ENCODE peak calls at places on chromosomes 5 and 9, in five cellular contexts. M, H, I, U and T are unnamed samples.

GRCh38 chr5:178069909-178070308 is 43.4 kb upstream of the N4BP3 start:
- DNase-seq in M (no peak), H (no peak), I (peak), U (peak), T (peak)

GRCh38 chr9:15746905-15747304 is 194.1 kb downstream of the CCDC171 start:
- DNase-seq in M (no peak), H (no peak), I (no peak), U (no peak), T (no peak)

GRCh38 chr5:71778678-71779276 is 59.7 kb downstream of the CARTPT start:
- DNase-seq in M (peak), H (no peak), I (peak), U (peak), T (no peak)

GRCh38 chr5:136042665-136043121 is 13.9 kb downstream of the TGFBI start:
- DNase-seq in M (no peak), H (no peak), I (no peak), U (no peak), T (peak)

GRCh38 chr5:52449506-52449905 is 338.2 kb upstream of the ITGA1 start:
- DNase-seq in M (no peak), H (no peak), I (no peak), U (no peak), T (no peak)

GRCh38 chr5:74085782-74086181 is 459.8 kb downstream of the ARHGEF28 start:
- DNase-seq in M (no peak), H (no peak), I (no peak), U (no peak), T (no peak)

GRCh38 chr5:116442095-116442534 is 132.5 kb downstream of the SEMA6A start:
- DNase-seq in M (no peak), H (no peak), I (peak), U (peak), T (no peak)

GRCh38 chr9:34386656-34387055 is 10.0 kb upstream of the MYORG start:
- DNase-seq in M (no peak), H (no peak), I (no peak), U (no peak), T (no peak)

GRCh38 chr5:66932446-66932845 is 264.2 kb downstream of the CD180 start:
- DNase-seq in M (no peak), H (no peak), I (no peak), U (no peak), T (no peak)

GRCh38 chr5:31008231-31008630 is 185.3 kb upstream of the CDH6 start:
- DNase-seq in M (no peak), H (no peak), I (no peak), U (no peak), T (no peak)

GRCh38 chr5:99835791-99836190 is 699.4 kb upstream of the FAM174A start:
- DNase-seq in M (no peak), H (no peak), I (no peak), U (no peak), T (no peak)

GRCh38 chr9:98944130-98945074 is 695 bp downstream of the COL15A1 start:
- DNase-seq in M (peak), H (no peak), I (no peak), U (peak), T (no peak)

GRCh38 chr9:122193651-122194050 is 33.9 kb downstream of the MORN5 start:
- DNase-seq in M (no peak), H (no peak), I (no peak), U (no peak), T (no peak)

GRCh38 chr5:56829137-56829536 is 13.8 kb downstream of the MAP3K1 start:
- DNase-seq in M (no peak), H (peak), I (peak), U (no peak), T (no peak)

GRCh38 chr9:6777218-6777902 is 19.6 kb downstream of the KDM4C start:
- DNase-seq in M (no peak), H (no peak), I (no peak), U (no peak), T (no peak)

GRCh38 chr5:19424506-19424905 is 563.5 kb downstream of the CDH18 start:
- DNase-seq in M (no peak), H (no peak), I (no peak), U (no peak), T (no peak)

GRCh38 chr5:16568875-16569580 is 47.8 kb downstream of the RETREG1 start:
- DNase-seq in M (no peak), H (no peak), I (no peak), U (no peak), T (peak)

GRCh38 chr9:88183798-88184495 is 45.7 kb upstream of the SPATA31C2 start:
- DNase-seq in M (no peak), H (no peak), I (no peak), U (no peak), T (no peak)

GRCh38 chr9:107337676-107338590 is 54.9 kb downstream of the RAD23B start:
- DNase-seq in M (no peak), H (no peak), I (no peak), U (no peak), T (no peak)

GRCh38 chr9:1536522-1537170 is 478.5 kb upstream of the SMARCA2 start:
- DNase-seq in M (no peak), H (no peak), I (no peak), U (no peak), T (no peak)

GRCh38 chr9:72352911-72353388 is 12.1 kb downstream of the ZFAND5 start:
- DNase-seq in M (no peak), H (no peak), I (peak), U (no peak), T (no peak)

GRCh38 chr5:86143837-86144236 is 473.9 kb upstream of the COX7C start:
- DNase-seq in M (no peak), H (no peak), I (no peak), U (no peak), T (no peak)

GRCh38 chr5:174693697-174694400 is 30.5 kb upstream of the MSX2 start:
- DNase-seq in M (no peak), H (no peak), I (no peak), U (peak), T (peak)

GRCh38 chr9:17462869-17463464 is 115.9 kb upstream of the SH3GL2 start:
- DNase-seq in M (peak), H (no peak), I (peak), U (peak), T (peak)

GRCh38 chr9:112331676-112331955 is 1.8 kb downstream of the PTBP3 start:
- DNase-seq in M (no peak), H (no peak), I (no peak), U (no peak), T (no peak)

GRCh38 chr9:78032599-78033457 is 1.2 kb upstream of the GNAQ start:
- DNase-seq in M (no peak), H (no peak), I (no peak), U (no peak), T (peak)

GRCh38 chr9:79360387-79361347 is 211.1 kb upstream of the TLE4 start:
- DNase-seq in M (no peak), H (no peak), I (peak), U (no peak), T (no peak)

GRCh38 chr9:23258569-23258968 is 567.5 kb downstream of the ELAVL2 start:
- DNase-seq in M (no peak), H (no peak), I (no peak), U (no peak), T (no peak)

GRCh38 chr5:56668996-56669395 is 146.4 kb upstream of the MAP3K1 start:
- DNase-seq in M (no peak), H (no peak), I (no peak), U (peak), T (peak)

GRCh38 chr5:82031220-82032119 is 59.6 kb downstream of the ATG10 start:
- DNase-seq in M (peak), H (no peak), I (no peak), U (no peak), T (no peak)

GRCh38 chr5:102627311-102627710 is 127.8 kb upstream of the PAM start:
- DNase-seq in M (no peak), H (no peak), I (peak), U (no peak), T (no peak)

GRCh38 chr5:163379298-163380155 is 57.9 kb upstream of the CCNG1 start:
- DNase-seq in M (no peak), H (no peak), I (peak), U (peak), T (peak)

GRCh38 chr5:64635056-64635686 is 55.1 kb upstream of the SHISAL2B start:
- DNase-seq in M (peak), H (no peak), I (peak), U (no peak), T (peak)

GRCh38 chr5:154801083-154801482 is 45.9 kb downstream of the LARP1 start:
- DNase-seq in M (no peak), H (no peak), I (peak), U (no peak), T (no peak)

DNA sequence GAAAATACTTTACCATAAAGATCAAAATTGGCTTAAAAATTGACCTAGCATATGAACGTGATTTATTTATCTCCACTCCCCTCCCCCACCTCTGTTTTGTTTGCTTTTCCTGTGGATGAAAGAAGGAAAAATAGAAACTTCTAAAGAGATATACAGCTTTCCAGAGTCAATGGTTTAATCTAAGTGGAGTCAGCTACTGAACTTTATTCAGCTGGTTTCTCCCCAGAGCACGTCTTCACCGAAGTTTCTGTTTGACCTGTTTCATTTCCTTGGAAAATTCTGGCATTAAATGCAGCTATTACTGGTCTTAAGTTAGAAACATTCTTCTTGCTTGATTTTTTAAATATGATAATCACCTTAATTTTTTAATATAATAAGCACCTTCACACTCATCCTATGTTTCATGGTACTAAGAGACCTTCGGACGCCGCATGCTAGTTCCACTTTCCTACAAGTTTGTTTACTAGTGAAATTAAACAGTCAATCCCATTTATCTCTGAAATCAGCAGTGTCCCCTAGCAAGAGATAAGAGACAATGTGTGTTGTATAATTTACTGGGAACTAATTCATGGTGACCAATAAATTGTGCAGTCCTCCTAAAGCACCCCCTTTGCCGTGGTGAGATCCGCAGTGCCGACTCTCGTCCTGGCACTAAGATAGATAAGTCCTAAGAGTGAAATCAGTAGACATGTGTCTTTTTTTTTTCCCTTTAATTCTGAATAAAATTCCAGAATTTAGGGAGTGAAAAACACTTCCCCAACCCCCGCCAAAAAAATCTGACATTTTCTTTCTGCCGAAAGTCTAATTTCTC is 89.9 kb downstream of the ARL15 start:
- DNase-seq in M (no peak), H (no peak), I (no peak), U (no peak), T (no peak)
- H3K27ac ChIP-seq in M (no peak), H (no peak), I (no peak), U (peak), T (no peak)

DNA sequence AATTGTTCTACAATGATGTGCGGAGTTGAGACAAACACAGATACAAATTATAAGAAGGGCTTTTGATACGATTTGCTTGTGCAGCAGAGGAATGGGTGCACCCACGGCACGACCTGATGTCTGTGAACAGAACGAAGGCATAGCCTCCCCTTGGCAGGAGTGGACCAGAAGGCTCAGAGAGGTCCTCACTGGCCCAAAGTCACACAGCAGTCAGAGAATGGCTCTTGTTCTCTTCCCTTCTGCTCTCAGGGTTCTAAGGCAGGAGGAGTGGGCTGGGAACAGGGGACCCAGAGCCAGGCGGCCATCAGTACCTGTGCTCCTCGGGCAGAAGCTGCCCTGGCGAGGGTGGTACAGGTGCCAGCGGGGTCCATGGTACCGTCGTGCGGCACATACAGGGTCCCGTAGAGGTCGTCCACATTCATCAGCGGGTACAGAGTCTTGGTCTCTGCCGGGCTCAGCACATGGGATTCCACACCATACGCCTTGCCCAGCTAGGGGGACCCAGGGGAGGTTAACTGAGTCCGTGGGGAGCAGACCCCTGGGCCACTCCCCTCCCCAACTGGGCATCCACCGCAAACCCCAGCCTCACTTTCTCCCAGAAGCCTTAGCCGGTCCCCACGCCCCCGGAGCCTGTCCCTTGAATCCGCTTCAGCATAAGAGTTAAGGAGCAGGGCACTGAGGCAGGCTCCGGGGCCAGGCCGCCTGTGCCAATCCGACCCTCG is 7.0 kb downstream of the SARDH start:
- DNase-seq in M (no peak), H (no peak), I (no peak), U (no peak), T (no peak)
- H3K27ac ChIP-seq in M (no peak), H (no peak), I (no peak), U (peak), T (no peak)

DNA sequence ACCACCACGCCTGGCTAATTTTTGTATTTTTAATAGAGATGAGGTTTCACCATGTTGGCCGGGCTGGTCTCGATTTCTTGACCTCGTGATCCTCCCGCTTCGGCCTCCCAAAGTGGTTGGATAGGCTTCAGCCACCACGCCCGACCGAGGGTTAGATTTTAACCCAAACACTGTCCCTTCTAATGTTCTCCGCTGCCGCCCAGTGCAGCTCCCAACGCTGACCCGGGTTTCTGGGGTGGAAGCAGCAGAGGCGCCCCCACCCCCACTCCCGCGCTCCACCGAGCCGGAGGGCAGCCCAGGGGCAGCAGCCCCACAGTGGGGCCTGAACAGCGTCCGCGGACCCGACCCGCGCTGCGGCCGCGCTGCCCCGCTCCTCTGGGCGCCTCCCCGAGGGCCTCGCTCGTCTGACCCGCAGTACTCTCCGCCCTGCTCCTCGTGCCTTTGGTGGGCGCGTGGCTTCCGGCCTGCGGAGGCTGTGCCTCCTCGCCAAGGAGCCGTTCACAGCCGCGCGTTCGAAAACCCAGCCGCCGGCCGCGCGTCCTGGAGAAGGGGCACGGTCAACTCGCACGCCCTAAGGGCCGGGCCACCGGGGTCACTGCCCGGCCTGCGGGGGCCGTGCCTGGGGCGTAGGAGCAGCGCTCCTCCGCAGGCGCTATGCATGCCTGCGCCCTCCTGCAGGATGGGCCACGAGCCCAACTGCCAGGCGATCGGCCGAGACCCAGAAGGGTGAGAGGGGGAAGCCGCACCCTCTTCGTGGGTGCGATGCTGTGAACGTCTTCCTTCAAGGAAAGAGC is 83.0 kb downstream of the HSD17B3 start:
- DNase-seq in M (no peak), H (no peak), I (no peak), U (no peak), T (peak)
- H3K27ac ChIP-seq in M (no peak), H (no peak), I (no peak), U (no peak), T (no peak)

GRCh38 chr9:124814178-124814535 is 37.2 kb downstream of the OLFML2A start:
- DNase-seq in M (no peak), H (no peak), I (no peak), U (no peak), T (no peak)

GRCh38 chr9:124813041-124813440 is 36.1 kb downstream of the OLFML2A start:
- DNase-seq in M (no peak), H (no peak), I (no peak), U (no peak), T (no peak)

GRCh38 chr9:124815601-124816000 is 37.7 kb upstream of the WDR38 start:
- DNase-seq in M (no peak), H (no peak), I (no peak), U (no peak), T (no peak)

GRCh38 chr9:124812401-124813016 is 35.6 kb downstream of the OLFML2A start:
- DNase-seq in M (peak), H (no peak), I (peak), U (no peak), T (no peak)

GRCh38 chr9:124813496-124814177 is 36.7 kb downstream of the OLFML2A start:
- DNase-seq in M (no peak), H (no peak), I (no peak), U (no peak), T (no peak)
- H3K27ac ChIP-seq in M (peak), H (no peak), I (peak), U (no peak), T (no peak)

DNA sequence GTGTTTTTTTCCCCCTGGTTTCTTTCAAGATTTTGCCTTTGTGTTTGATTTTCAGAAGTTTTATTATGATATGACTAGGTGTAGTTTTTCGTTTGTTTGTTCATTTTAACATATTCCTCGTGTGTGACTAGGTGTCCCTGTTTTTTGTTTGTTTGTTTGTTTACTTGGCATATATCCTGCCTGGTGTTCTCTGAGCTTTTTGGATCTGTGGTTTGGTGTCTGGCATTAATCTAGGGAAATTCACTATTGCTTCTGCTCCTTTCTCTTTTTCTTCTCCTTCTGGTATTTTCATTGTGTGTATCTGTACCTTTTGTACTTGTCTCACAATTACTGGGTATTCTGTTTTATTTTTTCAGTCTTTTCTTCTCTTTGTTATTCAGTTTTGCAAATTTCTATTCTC is 16.2 kb upstream of the ADAM19 start:
- DNase-seq in M (no peak), H (no peak), I (no peak), U (no peak), T (no peak)
- H3K27ac ChIP-seq in M (no peak), H (no peak), I (no peak), U (no peak), T (no peak)

DNA sequence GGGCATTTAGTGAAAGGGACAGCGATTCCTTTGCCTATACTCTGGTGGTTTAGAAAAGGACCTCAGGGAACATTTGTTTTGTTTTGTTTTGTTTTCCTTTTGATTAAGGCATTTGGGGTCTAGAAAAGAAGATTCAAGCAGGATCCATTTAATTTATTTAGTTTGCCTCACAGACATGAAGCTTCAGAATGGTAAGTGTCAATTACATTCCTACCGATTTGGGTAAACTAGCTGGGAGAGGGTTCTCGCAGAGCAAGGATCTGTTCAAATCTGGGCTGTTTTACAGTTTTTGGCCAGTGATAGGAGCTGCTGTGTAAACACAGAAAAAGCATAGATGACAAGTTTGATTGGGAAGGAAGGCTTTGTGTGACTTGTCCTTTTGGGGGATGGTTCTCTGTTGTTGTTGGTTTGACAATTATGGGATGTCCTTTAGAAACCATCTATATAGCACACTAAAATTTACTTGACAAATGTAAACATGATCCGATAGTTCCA is 470.3 kb upstream of the WWC1 start:
- DNase-seq in M (no peak), H (no peak), I (no peak), U (no peak), T (no peak)
- H3K27ac ChIP-seq in M (no peak), H (no peak), I (no peak), U (no peak), T (no peak)

DNA sequence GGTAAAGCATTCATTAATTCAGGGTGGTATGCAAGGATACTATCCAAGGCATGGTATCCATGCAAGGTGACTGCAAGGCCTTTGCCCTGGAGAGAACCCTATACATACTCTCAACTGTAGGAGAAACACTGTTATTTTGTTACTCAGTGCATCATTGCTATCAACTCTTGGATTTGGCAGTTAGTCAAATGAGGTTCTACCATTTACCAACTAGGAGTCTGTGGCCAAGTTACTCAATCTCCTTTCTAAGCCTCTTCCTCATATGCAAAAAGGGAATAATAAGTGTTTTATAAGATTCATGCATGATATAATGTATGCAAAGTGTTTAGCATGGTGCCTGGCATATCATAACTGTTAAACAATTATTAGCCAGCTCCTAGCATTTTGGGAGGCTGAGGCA is 4.0 kb downstream of the PCDHGC3 start:
- DNase-seq in M (no peak), H (no peak), I (peak), U (no peak), T (no peak)
- H3K27ac ChIP-seq in M (no peak), H (no peak), I (no peak), U (no peak), T (no peak)